ENCODE peak calls at places on chromosome 2, in four cellular contexts. One of them, this sample, is unnamed.

GRCh38 chr2:240456607-240457222 is 21.3 kb downstream of the GPC1 start:
- DNase-seq in GM12891: no peak
- DNase-seq in transverse colon: no peak
- DNase-seq in ovary: no peak
- DNase-seq in this sample: peak

GRCh38 chr2:20483496-20483895 is 36.6 kb downstream of the RHOB start:
- DNase-seq in GM12891: no peak
- DNase-seq in transverse colon: peak
- DNase-seq in ovary: peak
- DNase-seq in this sample: no peak

GRCh38 chr2:98157557-98157956 is 70.6 kb downstream of the VWA3B start:
- DNase-seq in GM12891: no peak
- DNase-seq in transverse colon: no peak
- DNase-seq in ovary: no peak
- DNase-seq in this sample: no peak

GRCh38 chr2:178177066-178177679 is 17.1 kb upstream of the OSBPL6 start:
- DNase-seq in GM12891: no peak
- DNase-seq in transverse colon: no peak
- DNase-seq in ovary: no peak
- DNase-seq in this sample: no peak

GRCh38 chr2:47251404-47251675 is 96.2 kb upstream of the STPG4 start:
- DNase-seq in GM12891: no peak
- DNase-seq in transverse colon: no peak
- DNase-seq in ovary: no peak
- DNase-seq in this sample: no peak

GRCh38 chr2:218781691-218782528 is at the start of gene CYP27A1:
- DNase-seq in GM12891: peak
- DNase-seq in transverse colon: peak
- DNase-seq in ovary: peak
- DNase-seq in this sample: no peak

GRCh38 chr2:136136921-136137320 is 19.0 kb upstream of the CXCR4 start:
- DNase-seq in GM12891: no peak
- DNase-seq in transverse colon: no peak
- DNase-seq in ovary: no peak
- DNase-seq in this sample: no peak

GRCh38 chr2:24117902-24118301 is 5.2 kb downstream of the PFN4 start:
- DNase-seq in GM12891: no peak
- DNase-seq in transverse colon: no peak
- DNase-seq in ovary: no peak
- DNase-seq in this sample: no peak

GRCh38 chr2:163505281-163505680 is 230.5 kb downstream of the FIGN start:
- DNase-seq in GM12891: no peak
- DNase-seq in transverse colon: no peak
- DNase-seq in ovary: no peak
- DNase-seq in this sample: no peak

GRCh38 chr2:196566969-196567666 is 72.4 kb upstream of the CCDC150 start:
- DNase-seq in GM12891: no peak
- DNase-seq in transverse colon: no peak
- DNase-seq in ovary: no peak
- DNase-seq in this sample: no peak

GRCh38 chr2:172285010-172285621 is 142.3 kb upstream of the ITGA6 start:
- DNase-seq in GM12891: no peak
- DNase-seq in transverse colon: no peak
- DNase-seq in ovary: no peak
- DNase-seq in this sample: peak

GRCh38 chr2:177265386-177265690 is 811 bp upstream of the NFE2L2 start:
- DNase-seq in GM12891: no peak
- DNase-seq in transverse colon: peak
- DNase-seq in ovary: peak
- DNase-seq in this sample: no peak

GRCh38 chr2:132875193-132875592 is 205.2 kb upstream of the LYPD1 start:
- DNase-seq in GM12891: no peak
- DNase-seq in transverse colon: no peak
- DNase-seq in ovary: no peak
- DNase-seq in this sample: no peak

GRCh38 chr2:47501374-47502200 is 98.6 kb downstream of the MSH2 start:
- DNase-seq in GM12891: no peak
- DNase-seq in transverse colon: no peak
- DNase-seq in ovary: no peak
- DNase-seq in this sample: no peak

GRCh38 chr2:152421521-152422367 is 86.8 kb downstream of the FMNL2 start:
- DNase-seq in GM12891: no peak
- DNase-seq in transverse colon: peak
- DNase-seq in ovary: peak
- DNase-seq in this sample: peak

GRCh38 chr2:45353879-45354278 is 257.2 kb downstream of the SRBD1 start:
- DNase-seq in GM12891: no peak
- DNase-seq in transverse colon: no peak
- DNase-seq in ovary: no peak
- DNase-seq in this sample: peak

GRCh38 chr2:217449436-217449835 is 553.4 kb downstream of the TNS1 start:
- DNase-seq in GM12891: no peak
- DNase-seq in transverse colon: no peak
- DNase-seq in ovary: no peak
- DNase-seq in this sample: no peak

GRCh38 chr2:180203972-180204371 is 196.9 kb upstream of the CWC22 start:
- DNase-seq in GM12891: no peak
- DNase-seq in transverse colon: no peak
- DNase-seq in ovary: no peak
- DNase-seq in this sample: no peak

GRCh38 chr2:96977631-96978195 is 8.7 kb downstream of the FAM178B start:
- DNase-seq in GM12891: no peak
- DNase-seq in transverse colon: no peak
- DNase-seq in ovary: no peak
- DNase-seq in this sample: peak

GRCh38 chr2:210458395-210458794 is 18.2 kb downstream of the LANCL1 start:
- DNase-seq in GM12891: no peak
- DNase-seq in transverse colon: no peak
- DNase-seq in ovary: no peak
- DNase-seq in this sample: no peak

GRCh38 chr2:109200616-109201464 is 71.8 kb downstream of the SH3RF3 start:
- DNase-seq in GM12891: no peak
- DNase-seq in transverse colon: no peak
- DNase-seq in ovary: no peak
- DNase-seq in this sample: no peak

GRCh38 chr2:232432598-232433184 is 23.3 kb upstream of the ALPI start:
- DNase-seq in GM12891: no peak
- DNase-seq in transverse colon: no peak
- DNase-seq in ovary: no peak
- DNase-seq in this sample: no peak

GRCh38 chr2:8303322-8303832 is 378.5 kb upstream of the ID2 start:
- DNase-seq in GM12891: no peak
- DNase-seq in transverse colon: peak
- DNase-seq in ovary: no peak
- DNase-seq in this sample: no peak

GRCh38 chr2:99088017-99088416 is 53.5 kb upstream of the C2orf15 start:
- DNase-seq in GM12891: no peak
- DNase-seq in transverse colon: no peak
- DNase-seq in ovary: no peak
- DNase-seq in this sample: no peak

GRCh38 chr2:69177785-69178636 is 165.0 kb downstream of the ANTXR1 start:
- DNase-seq in GM12891: no peak
- DNase-seq in transverse colon: peak
- DNase-seq in ovary: peak
- DNase-seq in this sample: peak

GRCh38 chr2:6877402-6878305 is at the start of gene RSAD2:
- DNase-seq in GM12891: no peak
- DNase-seq in transverse colon: peak
- DNase-seq in ovary: peak
- DNase-seq in this sample: no peak

GRCh38 chr2:204260162-204260877 is 285.0 kb upstream of the PARD3B start:
- DNase-seq in GM12891: peak
- DNase-seq in transverse colon: peak
- DNase-seq in ovary: peak
- DNase-seq in this sample: peak

GRCh38 chr2:19857806-19858205 is 44.0 kb downstream of the TTC32 start:
- DNase-seq in GM12891: no peak
- DNase-seq in transverse colon: no peak
- DNase-seq in ovary: no peak
- DNase-seq in this sample: no peak

GRCh38 chr2:6341730-6342129 is 524.0 kb downstream of the CMPK2 start:
- DNase-seq in GM12891: no peak
- DNase-seq in transverse colon: no peak
- DNase-seq in ovary: no peak
- DNase-seq in this sample: no peak

GRCh38 chr2:197795277-197795676 is 9.1 kb upstream of the PLCL1 start:
- DNase-seq in GM12891: no peak
- DNase-seq in transverse colon: no peak
- DNase-seq in ovary: no peak
- DNase-seq in this sample: no peak

GRCh38 chr2:191679818-191680600 is 2.1 kb downstream of the NABP1 start:
- DNase-seq in GM12891: no peak
- DNase-seq in transverse colon: no peak
- DNase-seq in ovary: no peak
- DNase-seq in this sample: no peak

GRCh38 chr2:191675807-191676667 is 1.9 kb upstream of the NABP1 start:
- DNase-seq in GM12891: no peak
- DNase-seq in transverse colon: peak
- DNase-seq in ovary: no peak
- DNase-seq in this sample: no peak

GRCh38 chr2:191678437-191679110 is 638 bp downstream of the NABP1 start:
- DNase-seq in GM12891: no peak
- DNase-seq in transverse colon: peak
- DNase-seq in ovary: peak
- DNase-seq in this sample: no peak

GRCh38 chr2:191677091-191677645 is 768 bp upstream of the NABP1 start:
- DNase-seq in GM12891: no peak
- DNase-seq in transverse colon: peak
- DNase-seq in ovary: no peak
- DNase-seq in this sample: no peak

DNA sequence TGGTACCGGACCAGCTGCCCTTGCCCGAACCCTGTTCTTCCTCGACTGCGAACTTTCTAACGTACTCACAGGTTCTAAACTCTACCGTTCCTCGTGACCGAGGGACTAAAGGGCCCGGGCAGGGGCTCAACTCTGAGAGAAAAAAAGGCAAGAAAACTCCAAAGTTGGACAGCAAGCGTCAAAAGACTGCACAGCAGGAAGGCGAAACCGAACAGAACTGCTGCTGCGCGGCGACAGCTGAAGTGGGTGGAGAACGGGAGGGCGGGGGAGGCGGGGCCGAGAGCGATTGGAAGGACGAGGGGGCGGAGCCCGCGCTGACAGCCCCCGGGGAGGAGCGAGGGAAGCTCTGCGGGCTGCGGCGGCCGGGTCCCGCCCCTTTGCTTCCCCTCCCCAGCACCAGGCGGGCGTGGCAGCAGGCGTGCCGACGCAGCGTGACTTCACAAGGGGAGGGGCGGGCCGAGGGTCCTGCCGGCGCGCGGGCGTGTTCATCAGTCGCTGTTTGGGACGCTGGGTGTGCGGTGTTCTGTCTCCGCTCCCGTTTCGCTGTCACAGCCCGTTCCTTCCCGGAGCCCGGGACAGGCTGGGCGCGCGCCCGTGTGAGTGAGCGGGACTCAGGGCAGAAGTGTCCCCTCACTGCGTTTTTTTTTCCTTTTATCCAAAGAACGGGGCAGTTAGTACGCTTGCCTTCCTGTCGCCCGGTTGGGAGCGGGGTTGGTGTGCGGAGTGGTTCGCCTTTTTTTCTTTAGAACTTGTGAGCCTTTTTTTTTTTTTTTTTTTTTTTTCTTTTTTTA is at the start of gene NABP1:
- DNase-seq in GM12891: peak
- DNase-seq in transverse colon: peak
- DNase-seq in ovary: peak
- DNase-seq in this sample: peak
- TF ChIP-seq POLR2A in GM12891: peak
- TF ChIP-seq POLR2A in transverse colon: peak
- TF ChIP-seq POLR2A in ovary: peak
- TF ChIP-seq POLR2A in this sample: peak

GRCh38 chr2:3493610-3493997 is 25.7 kb downstream of the ADI1 start:
- DNase-seq in GM12891: no peak
- DNase-seq in transverse colon: no peak
- DNase-seq in ovary: peak
- DNase-seq in this sample: no peak
- TF ChIP-seq POLR2A in GM12891: no peak
- TF ChIP-seq POLR2A in transverse colon: no peak
- TF ChIP-seq POLR2A in ovary: no peak
- TF ChIP-seq POLR2A in this sample: no peak

DNA sequence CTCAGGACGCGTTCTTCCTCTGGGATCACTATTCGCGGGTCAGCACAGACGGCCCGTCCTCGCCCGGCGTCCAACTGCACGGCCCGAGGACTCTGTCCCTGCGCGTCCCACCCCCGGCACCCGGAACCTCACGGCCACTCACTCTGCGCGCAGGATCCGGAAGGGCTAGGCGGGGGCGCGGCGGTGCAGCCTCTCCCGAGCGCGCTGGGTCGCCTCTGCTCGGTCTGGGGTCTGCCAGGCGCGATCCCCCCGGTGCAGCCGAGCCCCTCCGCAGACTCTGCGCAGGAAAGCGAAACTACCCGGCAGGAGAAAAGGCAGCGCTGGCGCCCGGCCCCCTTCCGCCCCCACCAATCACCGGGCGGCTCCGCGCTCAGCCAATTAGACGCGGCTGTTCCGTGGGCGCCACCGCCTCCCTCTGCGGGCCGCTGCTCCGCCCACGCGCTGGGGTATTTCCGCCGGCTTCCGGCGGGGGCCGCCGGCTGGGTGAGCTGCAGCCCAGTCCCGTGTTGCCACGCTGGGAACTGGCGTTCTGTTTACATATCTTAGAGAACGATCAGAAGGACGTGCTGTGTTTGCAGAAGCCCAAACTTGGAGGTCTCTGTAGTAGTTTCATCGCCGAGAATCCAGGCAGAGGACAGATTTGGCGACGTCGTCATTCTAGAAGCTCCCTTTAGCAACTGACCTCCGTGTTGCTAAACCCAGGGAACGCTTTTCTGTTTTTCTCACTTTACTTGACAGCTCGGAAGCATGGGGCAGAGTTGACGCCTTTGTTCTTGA is at the start of gene STAT1:
- DNase-seq in GM12891: peak
- DNase-seq in transverse colon: peak
- DNase-seq in ovary: peak
- DNase-seq in this sample: peak
- TF ChIP-seq POLR2A in GM12891: peak
- TF ChIP-seq POLR2A in transverse colon: peak
- TF ChIP-seq POLR2A in ovary: peak
- TF ChIP-seq POLR2A in this sample: peak

DNA sequence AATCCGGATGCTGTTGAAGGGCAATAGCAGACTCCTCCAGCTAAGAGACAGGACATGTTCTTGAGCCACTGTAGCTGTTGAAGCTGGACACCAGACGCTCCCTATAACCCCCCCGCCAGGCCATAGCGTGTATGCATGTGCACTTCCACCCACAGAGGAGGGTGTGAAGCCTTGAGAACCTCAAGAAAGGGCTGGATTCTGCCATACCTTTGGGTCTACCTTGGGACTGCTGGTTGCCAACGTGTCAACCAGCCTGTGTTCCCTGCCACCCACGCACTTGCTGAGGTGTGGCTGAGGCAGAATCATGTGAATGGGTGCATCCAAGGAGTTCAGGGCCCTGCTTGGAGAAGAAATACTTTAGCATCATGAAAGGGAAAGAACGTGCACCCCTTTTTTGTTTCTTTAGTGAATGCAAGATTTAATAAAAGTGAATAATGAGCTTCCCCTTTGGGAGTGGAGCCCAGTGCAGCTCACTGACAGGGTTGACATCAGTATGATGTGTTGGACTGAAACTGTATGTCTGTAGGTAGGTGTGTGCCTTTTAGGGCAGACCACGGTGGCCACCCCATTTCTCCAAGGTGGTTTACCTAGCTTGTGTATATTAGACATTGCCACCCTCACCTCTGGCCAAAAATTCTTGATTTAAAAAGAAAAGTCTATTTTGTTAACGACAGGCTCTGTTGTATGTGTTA is 198.3 kb downstream of the MGAT5 start:
- DNase-seq in GM12891: no peak
- DNase-seq in transverse colon: no peak
- DNase-seq in ovary: no peak
- DNase-seq in this sample: no peak
- TF ChIP-seq POLR2A in GM12891: no peak
- TF ChIP-seq POLR2A in transverse colon: no peak
- TF ChIP-seq POLR2A in ovary: no peak
- TF ChIP-seq POLR2A in this sample: no peak

This sample was measured in H54.